ENCODE peak calls at places on chromosomes 12 and 14, in five cellular contexts. A, H, W, L and Y are unnamed samples.

GRCh38 chr12:125389061-125389697 is 323.9 kb downstream of the AACS start:
- DNase-seq in L (no peak), W (no peak), A (no peak), H (no peak), Y (no peak)

GRCh38 chr14:50000215-50001145 is 107.6 kb downstream of the ARF6 start:
- DNase-seq in H (peak; percentile 36), A (peak; percentile 36), W (no peak), L (no peak), Y (peak; percentile 58)

GRCh38 chr12:69985656-69986055 is 160.6 kb downstream of the MYRFL start:
- DNase-seq in L (no peak), A (peak; percentile 67), W (peak; percentile 32), H (peak; percentile 24), Y (peak; percentile 37)

GRCh38 chr14:103223818-103224352 is 100.6 kb downstream of the TNFAIP2 start:
- DNase-seq in L (no peak), H (no peak), A (no peak), W (no peak), Y (no peak)

GRCh38 chr14:70086685-70087379 is 101.9 kb downstream of the SLC8A3 start:
- DNase-seq in L (no peak), H (peak; percentile 14), W (peak; percentile 6), A (peak; percentile 37), Y (peak; percentile 22)

GRCh38 chr12:105622220-105622619 is 291.7 kb downstream of the C12orf75 start:
- DNase-seq in L (no peak), W (no peak), H (no peak), A (no peak), Y (no peak)

GRCh38 chr12:13000616-13000934 is 510 bp upstream of the HEBP1 start:
- DNase-seq in W (no peak), H (no peak), A (no peak), L (no peak), Y (peak; percentile 74)

GRCh38 chr12:116142936-116143882 is 134.3 kb downstream of the MED13L start:
- DNase-seq in L (no peak), W (no peak), H (no peak), A (no peak), Y (no peak)

GRCh38 chr14:68506645-68507405 is 286.0 kb downstream of the ZFP36L1 start:
- DNase-seq in W (no peak), A (no peak), H (no peak), L (peak; percentile 96), Y (no peak)

GRCh38 chr14:47194051-47194450 is 481.4 kb downstream of the MDGA2 start:
- DNase-seq in H (no peak), W (no peak), L (no peak), A (no peak), Y (no peak)

GRCh38 chr12:18320036-18320617 is 58.8 kb downstream of the PIK3C2G start:
- DNase-seq in A (peak; percentile 51), L (no peak), H (peak; percentile 74), W (peak; percentile 7), Y (peak; percentile 22)

GRCh38 chr12:6824085-6824800 is 2.6 kb downstream of the GPR162 start:
- DNase-seq in H (no peak), A (no peak), L (no peak), W (no peak), Y (no peak)

GRCh38 chr14:99271951-99272668 is at the start of gene BCL11B:
- DNase-seq in A (peak; percentile 63), L (peak; percentile 24), W (peak; percentile 29), H (peak; percentile 84), Y (peak; percentile 78)

GRCh38 chr14:60980811-60981625 is at the start of the genes SLC38A6 and TRMT5:
- DNase-seq in H (peak; percentile 91), A (peak; percentile 90), L (peak; percentile 76), W (peak; percentile 84), Y (peak; percentile 90)

GRCh38 chr12:71840226-71840847 is 778 bp downstream of the TBC1D15 start:
- DNase-seq in A (peak; percentile 28), L (no peak), W (peak; percentile 54), H (peak; percentile 48), Y (peak; percentile 12)

GRCh38 chr14:22842211-22843122 is 6.1 kb downstream of the MMP14 start:
- DNase-seq in L (no peak), H (no peak), A (no peak), W (no peak), Y (no peak)

GRCh38 chr14:76056128-76056527 is 70.6 kb downstream of the IFT43 start:
- DNase-seq in L (no peak), A (peak; percentile 36), W (peak; percentile 10), H (no peak), Y (no peak)

GRCh38 chr12:125092108-125092871 is 27.1 kb downstream of the AACS start:
- DNase-seq in L (no peak), A (no peak), H (no peak), W (no peak), Y (no peak)

GRCh38 chr12:94141004-94141764 is 7.2 kb upstream of the PLXNC1 start:
- DNase-seq in H (no peak), W (no peak), A (no peak), L (no peak), Y (no peak)

GRCh38 chr12:124786065-124786964 is 77.3 kb downstream of the SCARB1 start:
- DNase-seq in A (peak; percentile 77), W (peak; percentile 44), L (no peak), H (no peak), Y (peak; percentile 98)

GRCh38 chr12:106147956-106148355 is 9.2 kb upstream of the NUAK1 start:
- DNase-seq in W (no peak), L (no peak), H (no peak), A (no peak), Y (peak; percentile 83)

GRCh38 chr12:116604151-116604550 is 45.0 kb downstream of the MAP1LC3B2 start:
- DNase-seq in H (no peak), A (no peak), W (no peak), L (no peak), Y (no peak)

GRCh38 chr12:48818831-48819590 is 715 bp downstream of the CACNB3 start:
- DNase-seq in L (no peak), A (no peak), W (no peak), H (no peak), Y (no peak)
- TF ChIP-seq FOXM1 in L (no peak), A (no peak), W (no peak), H (no peak), Y (no peak)

DNA sequence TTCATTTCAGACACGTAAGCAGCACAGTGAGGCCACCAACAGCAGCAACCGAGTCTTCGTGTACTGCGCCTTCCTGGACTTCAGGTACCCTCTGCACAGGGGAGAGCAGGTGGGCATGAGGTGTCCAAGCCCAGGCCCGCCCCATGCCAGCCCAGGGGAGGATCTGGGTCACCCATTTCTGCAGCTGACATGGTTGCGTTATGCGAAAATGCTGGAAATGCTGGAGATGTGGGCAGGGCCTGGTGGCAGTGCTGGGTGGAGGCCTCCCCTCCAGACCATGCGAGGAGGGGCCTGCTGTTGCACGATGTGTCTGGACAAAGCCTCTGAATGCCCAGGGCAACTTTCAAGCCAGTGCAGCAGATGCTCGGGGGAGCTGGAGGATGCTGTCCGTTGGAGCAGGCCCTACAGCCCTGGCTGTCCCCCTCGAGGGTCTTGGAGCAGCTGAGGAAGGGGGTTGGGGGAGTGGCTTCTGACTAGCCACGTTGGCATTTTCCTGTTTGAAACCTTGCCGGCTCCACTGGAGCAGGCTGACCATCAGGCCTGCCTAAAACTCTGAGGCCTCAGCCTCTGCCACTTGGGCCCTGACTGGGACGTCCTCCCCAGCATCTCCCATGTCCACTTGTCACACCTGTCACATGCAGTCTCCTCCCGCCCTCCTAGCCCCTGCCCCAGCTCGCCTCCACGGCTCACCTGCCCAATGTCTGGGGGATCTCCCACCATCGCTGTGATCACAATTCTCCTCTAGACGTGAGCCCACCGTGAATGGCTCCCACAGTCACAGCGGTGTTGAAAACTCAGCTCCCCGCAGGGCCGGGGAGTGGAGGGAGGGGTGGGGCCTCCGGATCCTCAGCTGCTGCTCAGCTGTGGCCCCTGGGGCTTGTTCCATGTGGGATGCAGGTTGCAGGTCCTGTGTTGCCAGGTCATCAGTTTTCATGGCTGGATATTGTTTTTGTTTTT is 123.4 kb downstream of the ADGRD1 start:
- DNase-seq in L (no peak), H (no peak), W (no peak), A (no peak), Y (peak; percentile 61)
- TF ChIP-seq FOXM1 in L (no peak), H (no peak), W (no peak), A (no peak), Y (no peak)

GRCh38 chr12:59858508-59858907 is 262.7 kb downstream of the SLC16A7 start:
- DNase-seq in W (no peak), L (no peak), H (peak; percentile 59), A (no peak), Y (no peak)
- TF ChIP-seq FOXM1 in W (no peak), L (no peak), H (no peak), A (no peak), Y (no peak)

GRCh38 chr14:78611031-78611430 is 440.9 kb downstream of the NRXN3 start:
- DNase-seq in W (no peak), A (no peak), H (no peak), L (no peak), Y (no peak)

GRCh38 chr14:78608998-78609787 is 439.0 kb downstream of the NRXN3 start:
- DNase-seq in A (no peak), H (no peak), W (no peak), L (no peak), Y (no peak)

GRCh38 chr14:78614651-78615050 is 444.5 kb downstream of the NRXN3 start:
- DNase-seq in L (no peak), A (no peak), W (no peak), H (no peak), Y (no peak)

GRCh38 chr14:78612666-78613065 is 442.5 kb downstream of the NRXN3 start:
- DNase-seq in W (no peak), A (no peak), H (no peak), L (no peak), Y (no peak)

GRCh38 chr14:78611796-78612571 is 441.8 kb downstream of the NRXN3 start:
- DNase-seq in H (no peak), W (no peak), L (no peak), A (no peak), Y (no peak)
- TF ChIP-seq FOXM1 in H (no peak), W (no peak), L (no peak), A (no peak), Y (no peak)

DNA sequence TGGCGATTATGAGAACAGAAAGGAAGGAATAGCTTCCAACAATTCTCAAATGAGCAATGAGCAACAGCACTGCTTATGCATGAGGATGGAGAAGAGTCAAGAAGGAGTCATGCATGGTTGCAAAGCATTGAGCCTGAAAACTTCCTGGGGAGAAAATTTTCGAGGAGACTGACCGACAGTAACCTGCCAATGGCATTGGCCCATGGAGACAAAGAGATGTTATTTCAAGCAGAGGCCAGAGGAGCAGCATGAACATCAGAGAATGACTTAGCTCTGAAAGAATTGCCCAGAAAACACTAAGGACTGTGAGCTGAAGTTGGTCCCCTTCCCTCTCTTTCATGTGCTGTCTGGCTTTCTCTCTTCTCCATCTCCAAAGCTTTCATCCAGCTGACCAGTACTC is 343.4 kb downstream of the ADAMTS20 start:
- DNase-seq in A (no peak), W (no peak), H (peak; percentile 1), L (no peak), Y (no peak)
- TF ChIP-seq FOXM1 in A (no peak), W (no peak), H (no peak), L (no peak), Y (no peak)